ENCODE peak calls at places on chromosomes 5 and 9, in ten cellular contexts. One of them, this sample, is unnamed.

GRCh38 chr5:96031811-96032261 is 70.2 kb upstream of the ELL2 start:
- DNase-seq in fibroblast of mammary gland: peak; percentile 85
- DNase-seq in activated CD4-positive, CD25-positive, alpha-beta regulatory T cell: no peak
- DNase-seq in stimulated activated CD8-positive, alpha-beta memory T cell treated with anti-CD3 and anti-CD28 coated beads, Interleukin-4, amount 100 ng/mL, for 24 hours: no peak
- DNase-seq in neural crest cell: no peak
- DNase-seq in T follicular helper cell: no peak
- DNase-seq in naive thymus-derived CD8-positive, alpha-beta T cell: no peak
- DNase-seq in HTR-8/SVneo: no peak
- DNase-seq in coronary artery: no peak
- DNase-seq in amniotic epithelial cell: peak; percentile 27
- DNase-seq in this sample: no peak

GRCh38 chr9:38619556-38620447 is 594 bp downstream of the ANKRD18A start:
- DNase-seq in fibroblast of mammary gland: no peak
- DNase-seq in activated CD4-positive, CD25-positive, alpha-beta regulatory T cell: no peak
- DNase-seq in stimulated activated CD8-positive, alpha-beta memory T cell treated with anti-CD3 and anti-CD28 coated beads, Interleukin-4, amount 100 ng/mL, for 24 hours: no peak
- DNase-seq in neural crest cell: peak; percentile 8
- DNase-seq in T follicular helper cell: peak; percentile 10
- DNase-seq in naive thymus-derived CD8-positive, alpha-beta T cell: no peak
- DNase-seq in HTR-8/SVneo: no peak
- DNase-seq in coronary artery: no peak
- DNase-seq in amniotic epithelial cell: no peak
- DNase-seq in this sample: peak; percentile 38

GRCh38 chr5:124675921-124676846 is 70.3 kb downstream of the ZNF608 start:
- DNase-seq in fibroblast of mammary gland: no peak
- DNase-seq in activated CD4-positive, CD25-positive, alpha-beta regulatory T cell: no peak
- DNase-seq in stimulated activated CD8-positive, alpha-beta memory T cell treated with anti-CD3 and anti-CD28 coated beads, Interleukin-4, amount 100 ng/mL, for 24 hours: no peak
- DNase-seq in neural crest cell: no peak
- DNase-seq in T follicular helper cell: no peak
- DNase-seq in naive thymus-derived CD8-positive, alpha-beta T cell: no peak
- DNase-seq in HTR-8/SVneo: no peak
- DNase-seq in coronary artery: no peak
- DNase-seq in amniotic epithelial cell: no peak
- DNase-seq in this sample: no peak

GRCh38 chr9:114302727-114303126 is 20.2 kb upstream of the ORM1 start:
- DNase-seq in fibroblast of mammary gland: no peak
- DNase-seq in activated CD4-positive, CD25-positive, alpha-beta regulatory T cell: no peak
- DNase-seq in stimulated activated CD8-positive, alpha-beta memory T cell treated with anti-CD3 and anti-CD28 coated beads, Interleukin-4, amount 100 ng/mL, for 24 hours: no peak
- DNase-seq in neural crest cell: no peak
- DNase-seq in T follicular helper cell: no peak
- DNase-seq in naive thymus-derived CD8-positive, alpha-beta T cell: no peak
- DNase-seq in HTR-8/SVneo: no peak
- DNase-seq in coronary artery: peak; percentile 65
- DNase-seq in amniotic epithelial cell: no peak
- DNase-seq in this sample: peak; percentile 25

GRCh38 chr5:76742586-76742985 is 26.7 kb downstream of the F2R start:
- DNase-seq in fibroblast of mammary gland: peak; percentile 80
- DNase-seq in activated CD4-positive, CD25-positive, alpha-beta regulatory T cell: no peak
- DNase-seq in stimulated activated CD8-positive, alpha-beta memory T cell treated with anti-CD3 and anti-CD28 coated beads, Interleukin-4, amount 100 ng/mL, for 24 hours: no peak
- DNase-seq in neural crest cell: no peak
- DNase-seq in T follicular helper cell: no peak
- DNase-seq in naive thymus-derived CD8-positive, alpha-beta T cell: no peak
- DNase-seq in HTR-8/SVneo: no peak
- DNase-seq in coronary artery: no peak
- DNase-seq in amniotic epithelial cell: peak; percentile 66
- DNase-seq in this sample: no peak

GRCh38 chr5:127934791-127935256 is 148.7 kb upstream of the SLC12A2 start:
- DNase-seq in fibroblast of mammary gland: peak; percentile 43
- DNase-seq in activated CD4-positive, CD25-positive, alpha-beta regulatory T cell: no peak
- DNase-seq in stimulated activated CD8-positive, alpha-beta memory T cell treated with anti-CD3 and anti-CD28 coated beads, Interleukin-4, amount 100 ng/mL, for 24 hours: no peak
- DNase-seq in neural crest cell: no peak
- DNase-seq in T follicular helper cell: no peak
- DNase-seq in naive thymus-derived CD8-positive, alpha-beta T cell: no peak
- DNase-seq in HTR-8/SVneo: peak; percentile 29
- DNase-seq in coronary artery: no peak
- DNase-seq in amniotic epithelial cell: peak; percentile 87
- DNase-seq in this sample: peak; percentile 5

GRCh38 chr5:94577466-94578245 is 40.7 kb downstream of the KIAA0825 start:
- DNase-seq in fibroblast of mammary gland: no peak
- DNase-seq in activated CD4-positive, CD25-positive, alpha-beta regulatory T cell: no peak
- DNase-seq in stimulated activated CD8-positive, alpha-beta memory T cell treated with anti-CD3 and anti-CD28 coated beads, Interleukin-4, amount 100 ng/mL, for 24 hours: no peak
- DNase-seq in neural crest cell: no peak
- DNase-seq in T follicular helper cell: no peak
- DNase-seq in naive thymus-derived CD8-positive, alpha-beta T cell: no peak
- DNase-seq in HTR-8/SVneo: no peak
- DNase-seq in coronary artery: no peak
- DNase-seq in amniotic epithelial cell: peak; percentile 3
- DNase-seq in this sample: no peak

GRCh38 chr9:79073201-79073600 is 498.6 kb upstream of the TLE4 start:
- DNase-seq in fibroblast of mammary gland: no peak
- DNase-seq in activated CD4-positive, CD25-positive, alpha-beta regulatory T cell: no peak
- DNase-seq in stimulated activated CD8-positive, alpha-beta memory T cell treated with anti-CD3 and anti-CD28 coated beads, Interleukin-4, amount 100 ng/mL, for 24 hours: no peak
- DNase-seq in neural crest cell: no peak
- DNase-seq in T follicular helper cell: no peak
- DNase-seq in naive thymus-derived CD8-positive, alpha-beta T cell: no peak
- DNase-seq in HTR-8/SVneo: no peak
- DNase-seq in coronary artery: no peak
- DNase-seq in amniotic epithelial cell: no peak
- DNase-seq in this sample: no peak

GRCh38 chr9:21585756-21586752 is 103.9 kb upstream of the IFNE start:
- DNase-seq in fibroblast of mammary gland: peak; percentile 62
- DNase-seq in activated CD4-positive, CD25-positive, alpha-beta regulatory T cell: no peak
- DNase-seq in stimulated activated CD8-positive, alpha-beta memory T cell treated with anti-CD3 and anti-CD28 coated beads, Interleukin-4, amount 100 ng/mL, for 24 hours: no peak
- DNase-seq in neural crest cell: no peak
- DNase-seq in T follicular helper cell: no peak
- DNase-seq in naive thymus-derived CD8-positive, alpha-beta T cell: no peak
- DNase-seq in HTR-8/SVneo: no peak
- DNase-seq in coronary artery: no peak
- DNase-seq in amniotic epithelial cell: peak; percentile 55
- DNase-seq in this sample: no peak

GRCh38 chr5:33379757-33380156 is 61.0 kb upstream of the TARS1 start:
- DNase-seq in fibroblast of mammary gland: peak; percentile 74
- DNase-seq in activated CD4-positive, CD25-positive, alpha-beta regulatory T cell: no peak
- DNase-seq in stimulated activated CD8-positive, alpha-beta memory T cell treated with anti-CD3 and anti-CD28 coated beads, Interleukin-4, amount 100 ng/mL, for 24 hours: no peak
- DNase-seq in neural crest cell: no peak
- DNase-seq in T follicular helper cell: no peak
- DNase-seq in naive thymus-derived CD8-positive, alpha-beta T cell: no peak
- DNase-seq in HTR-8/SVneo: no peak
- DNase-seq in coronary artery: no peak
- DNase-seq in amniotic epithelial cell: peak; percentile 64
- DNase-seq in this sample: no peak

GRCh38 chr9:127904888-127905728 is 5.7 kb upstream of the ST6GALNAC6 start:
- DNase-seq in fibroblast of mammary gland: no peak
- DNase-seq in activated CD4-positive, CD25-positive, alpha-beta regulatory T cell: peak; percentile 29
- DNase-seq in stimulated activated CD8-positive, alpha-beta memory T cell treated with anti-CD3 and anti-CD28 coated beads, Interleukin-4, amount 100 ng/mL, for 24 hours: no peak
- DNase-seq in neural crest cell: no peak
- DNase-seq in T follicular helper cell: peak; percentile 64
- DNase-seq in naive thymus-derived CD8-positive, alpha-beta T cell: peak; percentile 54
- DNase-seq in HTR-8/SVneo: no peak
- DNase-seq in coronary artery: peak; percentile 69
- DNase-seq in amniotic epithelial cell: no peak
- DNase-seq in this sample: no peak

GRCh38 chr9:123246534-123246933 is 21.9 kb downstream of the STRBP start:
- DNase-seq in fibroblast of mammary gland: no peak
- DNase-seq in activated CD4-positive, CD25-positive, alpha-beta regulatory T cell: no peak
- DNase-seq in stimulated activated CD8-positive, alpha-beta memory T cell treated with anti-CD3 and anti-CD28 coated beads, Interleukin-4, amount 100 ng/mL, for 24 hours: no peak
- DNase-seq in neural crest cell: no peak
- DNase-seq in T follicular helper cell: no peak
- DNase-seq in naive thymus-derived CD8-positive, alpha-beta T cell: no peak
- DNase-seq in HTR-8/SVneo: no peak
- DNase-seq in coronary artery: no peak
- DNase-seq in amniotic epithelial cell: no peak
- DNase-seq in this sample: no peak

GRCh38 chr5:72584466-72584865 is 77.3 kb upstream of the ZNF366 start:
- DNase-seq in fibroblast of mammary gland: peak; percentile 83
- DNase-seq in activated CD4-positive, CD25-positive, alpha-beta regulatory T cell: no peak
- DNase-seq in stimulated activated CD8-positive, alpha-beta memory T cell treated with anti-CD3 and anti-CD28 coated beads, Interleukin-4, amount 100 ng/mL, for 24 hours: no peak
- DNase-seq in neural crest cell: no peak
- DNase-seq in T follicular helper cell: no peak
- DNase-seq in naive thymus-derived CD8-positive, alpha-beta T cell: no peak
- DNase-seq in HTR-8/SVneo: no peak
- DNase-seq in coronary artery: no peak
- DNase-seq in amniotic epithelial cell: peak; percentile 58
- DNase-seq in this sample: no peak

GRCh38 chr5:94993501-94993900 is 291.4 kb downstream of the MCTP1 start:
- DNase-seq in fibroblast of mammary gland: no peak
- DNase-seq in activated CD4-positive, CD25-positive, alpha-beta regulatory T cell: no peak
- DNase-seq in stimulated activated CD8-positive, alpha-beta memory T cell treated with anti-CD3 and anti-CD28 coated beads, Interleukin-4, amount 100 ng/mL, for 24 hours: no peak
- DNase-seq in neural crest cell: no peak
- DNase-seq in T follicular helper cell: no peak
- DNase-seq in naive thymus-derived CD8-positive, alpha-beta T cell: no peak
- DNase-seq in HTR-8/SVneo: no peak
- DNase-seq in coronary artery: no peak
- DNase-seq in amniotic epithelial cell: no peak
- DNase-seq in this sample: no peak

GRCh38 chr5:101429241-101429640 is 526.2 kb upstream of the ST8SIA4 start:
- DNase-seq in fibroblast of mammary gland: peak; percentile 74
- DNase-seq in activated CD4-positive, CD25-positive, alpha-beta regulatory T cell: no peak
- DNase-seq in stimulated activated CD8-positive, alpha-beta memory T cell treated with anti-CD3 and anti-CD28 coated beads, Interleukin-4, amount 100 ng/mL, for 24 hours: no peak
- DNase-seq in neural crest cell: no peak
- DNase-seq in T follicular helper cell: no peak
- DNase-seq in naive thymus-derived CD8-positive, alpha-beta T cell: no peak
- DNase-seq in HTR-8/SVneo: no peak
- DNase-seq in coronary artery: no peak
- DNase-seq in amniotic epithelial cell: no peak
- DNase-seq in this sample: no peak

GRCh38 chr5:40906351-40906751 is 2.9 kb upstream of the C7 start:
- DNase-seq in fibroblast of mammary gland: peak; percentile 43
- DNase-seq in activated CD4-positive, CD25-positive, alpha-beta regulatory T cell: no peak
- DNase-seq in stimulated activated CD8-positive, alpha-beta memory T cell treated with anti-CD3 and anti-CD28 coated beads, Interleukin-4, amount 100 ng/mL, for 24 hours: no peak
- DNase-seq in neural crest cell: no peak
- DNase-seq in T follicular helper cell: no peak
- DNase-seq in naive thymus-derived CD8-positive, alpha-beta T cell: no peak
- DNase-seq in HTR-8/SVneo: no peak
- DNase-seq in coronary artery: no peak
- DNase-seq in amniotic epithelial cell: no peak
- DNase-seq in this sample: no peak

GRCh38 chr5:67246108-67246507 is 49.5 kb upstream of the CD180 start:
- DNase-seq in fibroblast of mammary gland: peak; percentile 90
- DNase-seq in activated CD4-positive, CD25-positive, alpha-beta regulatory T cell: no peak
- DNase-seq in stimulated activated CD8-positive, alpha-beta memory T cell treated with anti-CD3 and anti-CD28 coated beads, Interleukin-4, amount 100 ng/mL, for 24 hours: no peak
- DNase-seq in neural crest cell: peak; percentile 30
- DNase-seq in T follicular helper cell: no peak
- DNase-seq in naive thymus-derived CD8-positive, alpha-beta T cell: peak; percentile 22
- DNase-seq in HTR-8/SVneo: peak; percentile 15
- DNase-seq in coronary artery: no peak
- DNase-seq in amniotic epithelial cell: peak; percentile 86
- DNase-seq in this sample: no peak

GRCh38 chr5:139903805-139904565 is 108.4 kb downstream of the PSD2 start:
- DNase-seq in fibroblast of mammary gland: no peak
- DNase-seq in activated CD4-positive, CD25-positive, alpha-beta regulatory T cell: no peak
- DNase-seq in stimulated activated CD8-positive, alpha-beta memory T cell treated with anti-CD3 and anti-CD28 coated beads, Interleukin-4, amount 100 ng/mL, for 24 hours: no peak
- DNase-seq in neural crest cell: peak; percentile 26
- DNase-seq in T follicular helper cell: no peak
- DNase-seq in naive thymus-derived CD8-positive, alpha-beta T cell: no peak
- DNase-seq in HTR-8/SVneo: no peak
- DNase-seq in coronary artery: no peak
- DNase-seq in amniotic epithelial cell: no peak
- DNase-seq in this sample: peak; percentile 56

GRCh38 chr9:14992025-14992424 is 81.8 kb upstream of the FREM1 start:
- DNase-seq in fibroblast of mammary gland: peak; percentile 61
- DNase-seq in activated CD4-positive, CD25-positive, alpha-beta regulatory T cell: no peak
- DNase-seq in stimulated activated CD8-positive, alpha-beta memory T cell treated with anti-CD3 and anti-CD28 coated beads, Interleukin-4, amount 100 ng/mL, for 24 hours: no peak
- DNase-seq in neural crest cell: no peak
- DNase-seq in T follicular helper cell: no peak
- DNase-seq in naive thymus-derived CD8-positive, alpha-beta T cell: no peak
- DNase-seq in HTR-8/SVneo: no peak
- DNase-seq in coronary artery: no peak
- DNase-seq in amniotic epithelial cell: peak; percentile 9
- DNase-seq in this sample: no peak

GRCh38 chr5:68227532-68228160 is 12.1 kb downstream of the PIK3R1 start:
- DNase-seq in fibroblast of mammary gland: no peak
- DNase-seq in activated CD4-positive, CD25-positive, alpha-beta regulatory T cell: no peak
- DNase-seq in stimulated activated CD8-positive, alpha-beta memory T cell treated with anti-CD3 and anti-CD28 coated beads, Interleukin-4, amount 100 ng/mL, for 24 hours: no peak
- DNase-seq in neural crest cell: no peak
- DNase-seq in T follicular helper cell: no peak
- DNase-seq in naive thymus-derived CD8-positive, alpha-beta T cell: no peak
- DNase-seq in HTR-8/SVneo: no peak
- DNase-seq in coronary artery: no peak
- DNase-seq in amniotic epithelial cell: no peak
- DNase-seq in this sample: no peak

GRCh38 chr5:4730279-4730678 is 409.9 kb upstream of the ADAMTS16 start:
- DNase-seq in fibroblast of mammary gland: no peak
- DNase-seq in activated CD4-positive, CD25-positive, alpha-beta regulatory T cell: no peak
- DNase-seq in stimulated activated CD8-positive, alpha-beta memory T cell treated with anti-CD3 and anti-CD28 coated beads, Interleukin-4, amount 100 ng/mL, for 24 hours: no peak
- DNase-seq in neural crest cell: no peak
- DNase-seq in T follicular helper cell: no peak
- DNase-seq in naive thymus-derived CD8-positive, alpha-beta T cell: no peak
- DNase-seq in HTR-8/SVneo: no peak
- DNase-seq in coronary artery: no peak
- DNase-seq in amniotic epithelial cell: no peak
- DNase-seq in this sample: no peak

GRCh38 chr9:117860849-117861248 is 156.6 kb downstream of the TLR4 start:
- DNase-seq in fibroblast of mammary gland: no peak
- DNase-seq in activated CD4-positive, CD25-positive, alpha-beta regulatory T cell: no peak
- DNase-seq in stimulated activated CD8-positive, alpha-beta memory T cell treated with anti-CD3 and anti-CD28 coated beads, Interleukin-4, amount 100 ng/mL, for 24 hours: no peak
- DNase-seq in neural crest cell: no peak
- DNase-seq in T follicular helper cell: no peak
- DNase-seq in naive thymus-derived CD8-positive, alpha-beta T cell: no peak
- DNase-seq in HTR-8/SVneo: no peak
- DNase-seq in coronary artery: no peak
- DNase-seq in amniotic epithelial cell: no peak
- DNase-seq in this sample: no peak

GRCh38 chr9:15935661-15936315 is 382.9 kb downstream of the CCDC171 start:
- DNase-seq in fibroblast of mammary gland: peak; percentile 66
- DNase-seq in activated CD4-positive, CD25-positive, alpha-beta regulatory T cell: no peak
- DNase-seq in stimulated activated CD8-positive, alpha-beta memory T cell treated with anti-CD3 and anti-CD28 coated beads, Interleukin-4, amount 100 ng/mL, for 24 hours: no peak
- DNase-seq in neural crest cell: no peak
- DNase-seq in T follicular helper cell: no peak
- DNase-seq in naive thymus-derived CD8-positive, alpha-beta T cell: no peak
- DNase-seq in HTR-8/SVneo: no peak
- DNase-seq in coronary artery: no peak
- DNase-seq in amniotic epithelial cell: no peak
- DNase-seq in this sample: no peak

GRCh38 chr9:134175291-134175807 is 11.0 kb upstream of the RNU6ATAC start:
- DNase-seq in fibroblast of mammary gland: no peak
- DNase-seq in activated CD4-positive, CD25-positive, alpha-beta regulatory T cell: no peak
- DNase-seq in stimulated activated CD8-positive, alpha-beta memory T cell treated with anti-CD3 and anti-CD28 coated beads, Interleukin-4, amount 100 ng/mL, for 24 hours: no peak
- DNase-seq in neural crest cell: no peak
- DNase-seq in T follicular helper cell: no peak
- DNase-seq in naive thymus-derived CD8-positive, alpha-beta T cell: no peak
- DNase-seq in HTR-8/SVneo: no peak
- DNase-seq in coronary artery: no peak
- DNase-seq in amniotic epithelial cell: no peak
- DNase-seq in this sample: no peak

GRCh38 chr5:66807743-66808142 is 211.6 kb downstream of the MAST4 start:
- DNase-seq in fibroblast of mammary gland: peak; percentile 76
- DNase-seq in activated CD4-positive, CD25-positive, alpha-beta regulatory T cell: no peak
- DNase-seq in stimulated activated CD8-positive, alpha-beta memory T cell treated with anti-CD3 and anti-CD28 coated beads, Interleukin-4, amount 100 ng/mL, for 24 hours: no peak
- DNase-seq in neural crest cell: no peak
- DNase-seq in T follicular helper cell: no peak
- DNase-seq in naive thymus-derived CD8-positive, alpha-beta T cell: no peak
- DNase-seq in HTR-8/SVneo: peak; percentile 36
- DNase-seq in coronary artery: no peak
- DNase-seq in amniotic epithelial cell: peak; percentile 36
- DNase-seq in this sample: peak; percentile 36

GRCh38 chr5:181211208-181211607 is 6.2 kb upstream of the TRIM7 start:
- DNase-seq in fibroblast of mammary gland: no peak
- DNase-seq in activated CD4-positive, CD25-positive, alpha-beta regulatory T cell: no peak
- DNase-seq in stimulated activated CD8-positive, alpha-beta memory T cell treated with anti-CD3 and anti-CD28 coated beads, Interleukin-4, amount 100 ng/mL, for 24 hours: no peak
- DNase-seq in neural crest cell: no peak
- DNase-seq in T follicular helper cell: no peak
- DNase-seq in naive thymus-derived CD8-positive, alpha-beta T cell: peak; percentile 32
- DNase-seq in HTR-8/SVneo: no peak
- DNase-seq in coronary artery: no peak
- DNase-seq in amniotic epithelial cell: no peak
- DNase-seq in this sample: no peak

GRCh38 chr5:129094924-129095797 is 612 bp downstream of the ISOC1 start:
- DNase-seq in fibroblast of mammary gland: peak; percentile 25
- DNase-seq in activated CD4-positive, CD25-positive, alpha-beta regulatory T cell: peak; percentile 43
- DNase-seq in stimulated activated CD8-positive, alpha-beta memory T cell treated with anti-CD3 and anti-CD28 coated beads, Interleukin-4, amount 100 ng/mL, for 24 hours: peak; percentile 41
- DNase-seq in neural crest cell: peak; percentile 47
- DNase-seq in T follicular helper cell: no peak
- DNase-seq in naive thymus-derived CD8-positive, alpha-beta T cell: peak; percentile 39
- DNase-seq in HTR-8/SVneo: peak; percentile 11
- DNase-seq in coronary artery: peak; percentile 82
- DNase-seq in amniotic epithelial cell: peak; percentile 13
- DNase-seq in this sample: peak; percentile 69

GRCh38 chr9:126883636-126884035 is 23.2 kb downstream of the ZBTB34 start:
- DNase-seq in fibroblast of mammary gland: no peak
- DNase-seq in activated CD4-positive, CD25-positive, alpha-beta regulatory T cell: no peak
- DNase-seq in stimulated activated CD8-positive, alpha-beta memory T cell treated with anti-CD3 and anti-CD28 coated beads, Interleukin-4, amount 100 ng/mL, for 24 hours: no peak
- DNase-seq in neural crest cell: no peak
- DNase-seq in T follicular helper cell: no peak
- DNase-seq in naive thymus-derived CD8-positive, alpha-beta T cell: no peak
- DNase-seq in HTR-8/SVneo: no peak
- DNase-seq in coronary artery: no peak
- DNase-seq in amniotic epithelial cell: peak; percentile 45
- DNase-seq in this sample: no peak